ENCODE peak calls at places on chromosome 2, in ten cellular contexts. L is NCI-H1694 treated with DMSO at 0.1 percent for 48 hours; Z is adipocyte; D is ecto neural progenitor cell; T is DMS 273 treated with DMSO at 0.1 percent for 48 hours; B is right atrium auricular region; Y is NCI-H1092 treated with DMSO at 0.1 percent for 48 hours; G is dermis blood vessel endothelial cell; M is fibroblast of pulmonary artery; F is CD4-positive, alpha-beta memory T cell. O is an unnamed sample.

GRCh38 chr2:186771395-186771794 is 77.5 kb downstream of the FAM171B start:
- DNase-seq in D (no peak), Z (peak; percentile 5), F (no peak), T (no peak), Y (no peak), L (no peak), G (no peak), B (no peak), M (no peak), O (no peak)

GRCh38 chr2:70944291-70944690 is 8.6 kb downstream of the ATP6V1B1 start:
- DNase-seq in M (no peak), B (no peak), Z (no peak), D (peak; percentile 44), Y (no peak), F (no peak), T (no peak), G (no peak), L (no peak), O (no peak)

GRCh38 chr2:11559066-11559785 is 25.4 kb downstream of the GREB1 start:
- DNase-seq in D (peak; percentile 67), Y (no peak), T (no peak), B (no peak), L (no peak), G (no peak), Z (no peak), F (no peak), M (no peak), O (no peak)

GRCh38 chr2:43218550-43219382 is 7.6 kb downstream of the ZFP36L2 start:
- DNase-seq in F (peak; percentile 92), M (peak; percentile 18), T (no peak), D (no peak), B (no peak), Z (peak; percentile 43), L (no peak), G (peak; percentile 50), Y (no peak), O (peak; percentile 37)

GRCh38 chr2:19706332-19706731 is 195.5 kb downstream of the TTC32 start:
- DNase-seq in Z (no peak), Y (no peak), M (peak; percentile 14), D (no peak), B (no peak), T (no peak), G (peak; percentile 29), L (no peak), F (no peak), O (peak; percentile 29)

GRCh38 chr2:190535119-190535439 is 557 bp upstream of the NEMP2 start:
- DNase-seq in M (no peak), Y (peak; percentile 36), F (no peak), B (no peak), L (peak; percentile 44), D (no peak), T (no peak), Z (peak; percentile 41), G (no peak), O (no peak)

GRCh38 chr2:85371045-85371444 is 16.5 kb downstream of the ELMOD3 start:
- DNase-seq in Z (no peak), D (no peak), L (no peak), T (no peak), M (no peak), G (no peak), F (no peak), Y (no peak), B (no peak), O (no peak)

GRCh38 chr2:82837588-82838304 is 1621.3 kb downstream of the SUCLG1 start:
- DNase-seq in Y (no peak), T (no peak), L (peak; percentile 2), M (peak; percentile 93), B (no peak), F (no peak), G (no peak), Z (peak; percentile 75), D (no peak), O (peak; percentile 10)

GRCh38 chr2:152241956-152242355 is 66.4 kb upstream of the STAM2 start:
- DNase-seq in T (no peak), M (no peak), Y (no peak), D (no peak), G (no peak), F (no peak), B (no peak), L (no peak), Z (no peak), O (no peak)

GRCh38 chr2:174681099-174681982 is 82.9 kb downstream of the CHRNA1 start:
- DNase-seq in Y (no peak), T (no peak), D (no peak), Z (peak; percentile 71), L (peak; percentile 8), F (no peak), M (peak; percentile 53), G (peak; percentile 40), B (no peak), O (peak; percentile 63)

GRCh38 chr2:239321596-239322413 is 79.0 kb downstream of the HDAC4 start:
- DNase-seq in T (no peak), D (peak; percentile 23), F (peak; percentile 63), M (no peak), Y (no peak), Z (no peak), L (no peak), G (no peak), B (no peak), O (no peak)

GRCh38 chr2:140085674-140086073 is 1305.5 kb upstream of the NXPH2 start:
- DNase-seq in D (no peak), M (peak; percentile 20), Y (no peak), L (peak; percentile 17), G (no peak), Z (peak; percentile 31), T (no peak), B (no peak), F (no peak), O (peak; percentile 7)

GRCh38 chr2:224038049-224038829 is 847 bp downstream of the SERPINE2 start:
- DNase-seq in Y (peak; percentile 7), T (no peak), M (peak; percentile 40), Z (peak; percentile 75), L (peak; percentile 33), G (peak; percentile 47), F (peak; percentile 20), D (peak; percentile 64), B (no peak), O (peak; percentile 29)

GRCh38 chr2:233435436-233436190 is 81.3 kb downstream of the DGKD start:
- DNase-seq in L (no peak), Y (no peak), M (no peak), T (no peak), F (no peak), Z (no peak), B (no peak), G (no peak), D (peak; percentile 30), O (no peak)

GRCh38 chr2:66390811-66391210 is 44.1 kb upstream of the MEIS1 start:
- DNase-seq in F (no peak), Y (no peak), G (no peak), D (no peak), B (no peak), T (no peak), M (no peak), L (no peak), Z (no peak), O (no peak)

GRCh38 chr2:143279672-143280071 is 150.5 kb downstream of the ARHGAP15 start:
- DNase-seq in G (no peak), T (no peak), Z (no peak), M (no peak), L (no peak), Y (no peak), D (no peak), F (no peak), B (no peak), O (no peak)

O was measured in fibroblast of mammary gland.